ENCODE peak calls at places on chromosomes 5 and 9, in four cellular contexts. H is kidney, I is fibroblast of mammary gland, Q is glutamatergic neuron. G is an unnamed sample.

GRCh38 chr9:126701820-126702500 is 88.2 kb downstream of the LMX1B start:
- DNase-seq in I (no peak), H (peak; percentile 50), Q (no peak), G (no peak)

GRCh38 chr5:88829773-88830172 is 53.2 kb downstream of the MEF2C start:
- DNase-seq in Q (no peak), I (no peak), H (no peak), G (no peak)

GRCh38 chr5:124235576-124235975 is 510.9 kb downstream of the ZNF608 start:
- DNase-seq in Q (no peak), H (no peak), I (no peak), G (no peak)

GRCh38 chr9:110130211-110130610 is 77.7 kb downstream of the C9orf152 start:
- DNase-seq in H (no peak), I (no peak), Q (no peak), G (no peak)

GRCh38 chr5:60945760-60946253 is 802 bp downstream of the NDUFAF2 start:
- DNase-seq in H (peak; percentile 71), I (peak; percentile 72), Q (no peak), G (no peak)

GRCh38 chr5:93126634-93127033 is 454.4 kb downstream of the NR2F1-AS1 start:
- DNase-seq in H (no peak), Q (no peak), I (peak; percentile 40), G (no peak)

GRCh38 chr9:123590499-123590898 is 234.5 kb downstream of the CRB2 start:
- DNase-seq in Q (no peak), H (no peak), I (no peak), G (no peak)

GRCh38 chr5:6261256-6261655 is 117.1 kb downstream of the MED10 start:
- DNase-seq in H (no peak), I (no peak), Q (no peak), G (no peak)

GRCh38 chr5:120794121-120794520 is 330.0 kb downstream of the PRR16 start:
- DNase-seq in Q (no peak), I (peak; percentile 53), H (no peak), G (no peak)

GRCh38 chr5:124839371-124839998 is 93.0 kb upstream of the ZNF608 start:
- DNase-seq in Q (no peak), I (peak; percentile 66), H (no peak), G (no peak)

GRCh38 chr5:179148703-179149170 is 88.6 kb downstream of the ZNF354C start:
- DNase-seq in H (peak; percentile 30), Q (no peak), I (no peak), G (no peak)

GRCh38 chr9:134811673-134812668 is 68.6 kb upstream of the FCN2 start:
- DNase-seq in Q (no peak), I (peak; percentile 73), H (no peak), G (no peak)

DNA sequence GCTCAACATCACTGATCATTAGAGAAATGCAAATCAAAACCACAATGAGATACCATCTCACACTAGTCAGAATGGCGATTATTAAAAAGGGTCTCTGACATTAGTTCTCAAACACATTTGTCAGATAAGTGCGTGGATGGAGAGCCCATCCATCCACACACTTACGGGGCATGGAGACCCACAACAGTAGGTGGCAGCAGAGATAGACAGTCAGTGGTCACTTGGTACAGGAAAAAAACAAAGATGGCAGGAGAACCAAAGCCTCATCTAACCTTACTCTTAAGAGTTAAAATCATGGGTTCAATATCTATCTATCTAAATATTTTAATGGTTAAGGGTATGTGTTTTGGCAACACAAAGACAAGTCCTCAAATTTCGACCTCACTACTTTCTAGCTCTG is 1378.7 kb upstream of the C9orf72 start:
- DNase-seq in Q (no peak), I (peak; percentile 8), H (no peak), G (no peak)
- TF ChIP-seq CTCF in Q (no peak), I (peak; percentile 33), H (peak; percentile 28), G (no peak)

GRCh38 chr5:163506726-163507125 is 1.3 kb downstream of the MAT2B start:
- DNase-seq in H (no peak), Q (no peak), I (peak; percentile 75), G (no peak)

GRCh38 chr5:163505475-163506457 is at the start of gene MAT2B:
- DNase-seq in H (peak; percentile 99), I (peak; percentile 89), Q (peak; percentile 97), G (peak; percentile 78)

GRCh38 chr5:163505049-163505474 is 357 bp upstream of the MAT2B start:
- DNase-seq in I (no peak), H (no peak), Q (no peak), G (no peak)

GRCh38 chr5:163504091-163504931 is 1.1 kb upstream of the MAT2B start:
- DNase-seq in Q (peak; percentile 26), I (peak; percentile 65), H (no peak), G (no peak)

GRCh38 chr5:163503106-163504090 is 2.0 kb upstream of the MAT2B start:
- DNase-seq in Q (peak; percentile 39), H (peak; percentile 79), I (peak; percentile 89), G (no peak)
- TF ChIP-seq CTCF in Q (no peak), H (peak; percentile 32), I (peak; percentile 47), G (no peak)

GRCh38 chr5:114266374-114266773 is 95.5 kb upstream of the KCNN2 start:
- DNase-seq in I (no peak), Q (no peak), H (no peak), G (no peak)
- TF ChIP-seq CTCF in I (no peak), Q (no peak), H (no peak), G (no peak)

DNA sequence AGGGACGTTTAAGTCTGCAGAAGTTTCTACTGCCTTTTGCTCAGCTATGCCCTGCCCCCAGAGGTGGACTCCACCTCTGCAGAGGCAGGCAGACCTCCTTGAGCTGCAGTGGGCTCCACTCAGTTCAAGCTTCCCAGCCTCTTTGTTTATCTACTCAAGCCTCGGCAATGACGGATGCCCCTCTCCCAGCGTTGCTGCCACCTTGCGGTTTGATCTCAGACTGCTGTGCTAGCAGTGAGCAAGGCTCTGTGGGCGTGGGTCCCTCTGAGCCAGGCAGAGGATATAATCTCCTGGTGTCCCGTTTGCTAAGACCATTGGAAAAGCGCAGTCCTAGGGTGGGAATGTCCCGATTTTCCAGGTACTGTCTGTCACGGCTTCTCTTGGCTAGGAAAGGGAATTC is 2188.5 kb upstream of the WWC1 start:
- DNase-seq in Q (no peak), H (peak; percentile 33), I (no peak), G (no peak)
- TF ChIP-seq CTCF in Q (no peak), H (no peak), I (no peak), G (no peak)

GRCh38 chr9:113269871-113270270 is 5.5 kb downstream of the CDC26 start:
- DNase-seq in Q (no peak), I (no peak), H (no peak), G (no peak)

GRCh38 chr9:113278840-113279239 is 3.4 kb downstream of the PRPF4 start:
- DNase-seq in Q (no peak), H (no peak), I (no peak), G (no peak)

GRCh38 chr9:113281356-113281755 is 5.9 kb downstream of the PRPF4 start:
- DNase-seq in Q (no peak), H (no peak), I (no peak), G (no peak)

GRCh38 chr9:113274474-113275146 is 762 bp downstream of the CDC26 start:
- DNase-seq in I (peak; percentile 73), H (no peak), Q (no peak), G (no peak)

DNA sequence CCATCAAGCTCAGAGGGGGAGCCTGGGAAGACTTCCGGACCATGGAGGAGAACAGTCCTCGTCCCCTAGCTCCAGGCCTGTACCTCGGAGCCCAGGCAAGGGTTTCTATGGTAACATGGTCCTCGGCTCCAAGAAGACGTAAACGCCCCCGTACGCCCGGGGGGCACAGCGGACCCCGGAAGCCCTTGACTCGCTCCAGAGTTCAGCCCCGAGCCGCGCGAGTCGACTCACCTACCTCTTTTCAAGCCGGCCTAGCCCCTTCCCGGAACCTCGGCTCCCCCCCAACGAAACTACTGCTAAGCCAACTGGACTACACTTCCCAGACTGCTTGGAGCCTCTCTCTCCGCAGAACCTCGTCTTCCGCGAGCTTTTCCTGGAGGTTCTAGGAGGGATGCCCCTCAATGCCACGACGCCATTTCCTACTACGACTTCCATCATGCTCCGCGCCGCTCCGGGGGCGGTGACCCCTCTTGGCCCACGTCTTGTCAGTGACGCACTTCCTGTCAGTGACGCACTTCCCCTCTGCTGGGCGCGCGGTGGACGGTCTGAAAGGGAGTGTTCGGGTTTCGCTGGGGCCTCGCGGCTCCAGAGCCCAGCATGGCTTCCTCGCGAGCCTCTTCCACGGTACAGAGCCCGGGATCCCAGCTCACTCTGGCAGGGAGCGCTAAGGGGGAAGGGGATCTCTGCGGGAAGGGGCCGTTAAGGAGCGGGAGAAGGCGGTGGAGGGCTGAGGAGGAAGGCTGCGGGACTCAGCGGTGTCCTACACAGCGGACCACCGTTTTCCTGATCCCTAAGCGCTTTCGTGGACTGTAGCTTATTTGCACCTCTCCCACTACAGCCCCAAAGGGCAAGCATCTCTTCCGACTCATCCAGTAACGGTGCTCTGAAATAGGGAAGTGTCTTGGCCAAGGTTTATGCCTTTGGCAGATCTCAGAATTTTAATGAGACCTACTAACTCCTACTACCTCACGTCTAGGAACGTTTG is at the start of the genes CDC26 and PRPF4:
- DNase-seq in H (peak; percentile 99), I (peak; percentile 98), Q (peak; percentile 96), G (peak; percentile 82)
- TF ChIP-seq CTCF in H (no peak), I (no peak), Q (no peak), G (no peak)

DNA sequence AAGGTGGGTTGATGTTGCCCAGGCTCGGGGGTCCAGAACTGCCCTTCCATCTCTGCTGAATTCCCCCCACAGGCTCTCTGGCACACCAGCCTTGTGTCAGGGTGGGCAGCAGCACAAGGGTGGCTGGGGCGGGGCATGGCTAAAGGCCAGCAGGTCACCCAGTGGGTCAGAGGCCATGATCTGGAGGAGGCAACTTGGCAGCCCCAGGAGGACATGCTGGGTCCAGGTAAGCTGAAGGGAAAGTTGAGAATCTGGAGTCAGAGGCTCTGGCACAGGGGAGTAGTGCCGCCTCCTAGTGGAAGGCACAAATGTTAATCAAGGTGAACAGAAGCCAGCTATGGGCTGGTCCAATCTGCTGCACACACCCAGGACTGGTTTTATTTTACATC is 6.2 kb downstream of the TMEM8B start:
- DNase-seq in I (no peak), Q (no peak), H (no peak), G (no peak)
- TF ChIP-seq CTCF in I (peak; percentile 34), Q (no peak), H (no peak), G (no peak)

GRCh38 chr5:177982072-177982727 is 13.8 kb downstream of the PROP1 start:
- DNase-seq in Q (peak; percentile 45), H (no peak), I (peak; percentile 4), G (no peak)
- TF ChIP-seq CTCF in Q (no peak), H (no peak), I (peak; percentile 17), G (peak; percentile 57)

GRCh38 chr9:98992885-98993569 is 49.3 kb downstream of the COL15A1 start:
- DNase-seq in H (no peak), I (peak; percentile 31), Q (no peak), G (no peak)

GRCh38 chr9:98986866-98987653 is 43.4 kb downstream of the COL15A1 start:
- DNase-seq in I (no peak), Q (no peak), H (no peak), G (no peak)

GRCh38 chr9:98990181-98990870 is 46.6 kb downstream of the COL15A1 start:
- DNase-seq in I (no peak), H (no peak), Q (no peak), G (no peak)

GRCh38 chr9:98991981-98992884 is 48.5 kb downstream of the COL15A1 start:
- DNase-seq in Q (no peak), H (no peak), I (no peak), G (no peak)

GRCh38 chr9:98989036-98990000 is 45.6 kb downstream of the COL15A1 start:
- DNase-seq in I (peak; percentile 100), H (peak; percentile 89), Q (no peak), G (no peak)
- TF ChIP-seq CTCF in I (peak; percentile 35), H (no peak), Q (no peak), G (no peak)

G was measured in esophagus squamous epithelium.